ENCODE peak calls at places on chromosomes 5 and 9, in eight cellular contexts. E is A549, R is endothelial cell of umbilical vein, T is WTC11, W is H1, N is HepG2, P is SK-N-SH, Y is HCT116. J is an unnamed sample.

GRCh38 chr5:149406203-149406978 is 27.3 kb upstream of the IL17B start:
- DNase-seq in Y (no peak), W (no peak), T (peak), N (no peak), P (peak), E (no peak), R (no peak), J (peak)

GRCh38 chr9:117153021-117153420 is 261.8 kb downstream of the ASTN2 start:
- DNase-seq in Y (no peak), N (no peak), P (no peak), R (no peak), E (no peak), T (no peak), W (no peak), J (peak)

GRCh38 chr9:77276799-77277198 is 99.5 kb downstream of the VPS13A start:
- DNase-seq in R (no peak), Y (no peak), E (no peak), T (no peak), P (no peak), N (no peak), W (no peak), J (peak)

GRCh38 chr5:102249381-102249780 is 46.7 kb downstream of the SLCO4C1 start:
- DNase-seq in T (no peak), N (no peak), E (no peak), R (no peak), W (no peak), Y (no peak), P (no peak), J (no peak)

GRCh38 chr9:121556580-121556979 is 56.9 kb upstream of the GGTA1 start:
- DNase-seq in R (no peak), T (no peak), N (no peak), W (no peak), E (peak), Y (no peak), P (no peak), J (no peak)

GRCh38 chr5:95959964-95960801 is 1.5 kb downstream of the ELL2 start:
- DNase-seq in R (peak), W (no peak), N (no peak), Y (no peak), E (peak), P (peak), T (no peak), J (peak)

GRCh38 chr9:96222132-96222531 is 79.8 kb downstream of the HSD17B3 start:
- DNase-seq in N (no peak), R (no peak), T (peak), P (peak), W (no peak), Y (no peak), E (peak), J (peak)

GRCh38 chr5:98458726-98459125 is 314.7 kb upstream of the RGMB start:
- DNase-seq in Y (no peak), P (no peak), W (no peak), R (no peak), T (no peak), N (no peak), E (no peak), J (no peak)

GRCh38 chr5:168364151-168364661 is 72.8 kb downstream of the WWC1 start:
- DNase-seq in T (no peak), Y (peak), E (no peak), P (no peak), W (no peak), N (no peak), R (no peak), J (no peak)

GRCh38 chr5:93925321-93925720 is 183.9 kb upstream of the POU5F2 start:
- DNase-seq in N (no peak), R (peak), E (peak), P (no peak), W (no peak), T (no peak), Y (no peak), J (peak)

GRCh38 chr5:125699860-125700259 is 723.3 kb upstream of the GRAMD2B start:
- DNase-seq in R (no peak), E (no peak), W (no peak), Y (no peak), N (no peak), T (no peak), P (no peak), J (no peak)

GRCh38 chr5:78295035-78295961 is 800 bp upstream of the AP3B1 start:
- DNase-seq in T (peak), R (no peak), E (peak), Y (peak), W (peak), N (peak), P (peak), J (peak)

GRCh38 chr5:2627867-2628266 is 123.6 kb downstream of the IRX2 start:
- DNase-seq in Y (no peak), W (no peak), R (no peak), E (no peak), T (no peak), P (no peak), N (no peak), J (no peak)

GRCh38 chr5:180803181-180804128 is 849 bp upstream of the MGAT1 start:
- DNase-seq in R (peak), N (peak), T (peak), Y (no peak), W (no peak), E (no peak), P (peak), J (peak)

GRCh38 chr5:91687430-91687829 is 304.3 kb upstream of the ARRDC3 start:
- DNase-seq in W (no peak), N (no peak), E (no peak), P (no peak), R (no peak), Y (no peak), T (no peak), J (no peak)

GRCh38 chr5:110869927-110870326 is 131.1 kb downstream of the SLC25A46 start:
- DNase-seq in E (no peak), P (no peak), T (no peak), W (no peak), Y (no peak), R (no peak), N (no peak), J (no peak)

DNA sequence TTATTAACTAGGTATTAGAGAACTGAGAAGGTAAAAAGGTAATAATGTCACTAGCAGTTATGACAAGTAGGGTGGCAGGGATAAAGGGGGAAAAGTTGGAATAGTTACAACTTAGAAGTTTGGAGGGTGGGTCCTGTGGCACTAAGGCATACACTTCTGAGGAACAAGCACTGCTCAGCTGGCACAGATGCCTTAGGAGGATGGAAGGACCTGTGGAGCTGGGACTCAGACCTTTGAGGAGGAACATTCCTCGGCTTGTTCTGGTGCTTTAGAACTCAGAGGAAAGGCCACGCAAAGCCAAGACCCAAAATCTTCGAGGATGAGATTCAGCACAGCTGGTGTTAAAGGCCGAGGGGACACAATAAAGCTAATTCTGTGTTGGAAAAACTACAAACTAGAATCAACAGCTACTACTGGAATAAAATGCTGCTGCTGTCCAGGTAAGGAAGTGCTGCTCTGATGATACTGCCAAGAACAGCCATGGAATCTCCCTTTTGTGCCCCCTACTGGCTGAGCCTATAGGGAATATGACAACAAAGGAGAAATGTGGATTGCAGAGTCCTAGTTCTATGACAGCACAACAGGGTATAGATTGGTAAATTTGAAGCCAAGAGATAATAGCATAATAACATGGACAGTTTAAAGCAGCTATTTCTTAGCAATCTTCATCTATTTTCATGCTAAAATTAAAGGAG is 126.7 kb downstream of the SLC25A46 start:
- DNase-seq in N (peak), P (peak), R (peak), E (peak), Y (peak), T (peak), W (peak), J (peak)
- TF ChIP-seq CTCF in N (peak), P (peak), R (no peak), E (peak), Y (peak), T (peak), W (peak), J (peak)

GRCh38 chr9:37293664-37294524 is 128.6 kb upstream of the GRHPR start:
- DNase-seq in E (no peak), T (no peak), P (peak), N (no peak), R (peak), Y (no peak), W (no peak), J (peak)
- TF ChIP-seq MAX in E (no peak), T (no peak), P (no peak), N (no peak), R (no peak), Y (no peak), W (no peak), J (no peak)

GRCh38 chr5:171485668-171486067 is 66.2 kb downstream of the FGF18 start:
- DNase-seq in E (no peak), P (no peak), N (no peak), R (no peak), Y (no peak), W (no peak), T (no peak), J (no peak)
- TF ChIP-seq CTCF in E (no peak), P (no peak), N (no peak), R (no peak), Y (no peak), W (peak), T (no peak), J (no peak)

GRCh38 chr9:21252727-21253547 is 13.1 kb upstream of the IFNA14 start:
- DNase-seq in W (no peak), T (peak), N (peak), E (peak), R (peak), Y (peak), P (peak), J (peak)
- TF ChIP-seq MAX in W (no peak), T (no peak), N (no peak), E (no peak), R (no peak), Y (peak), P (no peak), J (peak)

GRCh38 chr5:71778678-71779276 is 59.7 kb downstream of the CARTPT start:
- DNase-seq in T (no peak), R (no peak), E (peak), Y (peak), P (peak), W (no peak), N (peak), J (peak)
- TF ChIP-seq CTCF in T (no peak), R (no peak), E (peak), Y (peak), P (peak), W (peak), N (peak), J (peak)

DNA sequence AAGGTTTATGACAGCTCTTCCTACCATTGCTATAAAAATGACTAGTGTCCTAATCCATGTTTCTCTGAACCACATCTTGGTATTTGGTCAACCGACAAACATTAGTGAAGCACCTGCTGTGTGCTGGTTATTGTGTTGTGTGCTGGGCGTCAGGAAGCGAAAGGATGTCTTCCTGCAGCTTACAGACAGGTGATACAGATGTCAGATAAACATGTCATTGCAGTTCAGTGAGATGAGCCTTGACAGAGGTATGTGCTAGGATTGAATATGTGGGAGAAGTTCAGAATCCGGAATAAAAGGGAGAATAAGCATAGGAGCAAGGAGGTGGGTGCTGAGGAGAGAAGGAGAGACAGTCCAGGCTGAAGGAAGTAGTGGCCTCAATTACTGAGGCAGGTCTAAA is 20.3 kb upstream of the CTNNA1 start:
- DNase-seq in W (no peak), P (no peak), Y (no peak), T (no peak), E (no peak), R (no peak), N (no peak), J (no peak)
- TF ChIP-seq MAX in W (no peak), P (no peak), Y (no peak), T (no peak), E (no peak), R (no peak), N (no peak), J (no peak)

GRCh38 chr9:31140316-31140715 is 1244.1 kb upstream of the ACO1 start:
- DNase-seq in R (no peak), E (peak), N (peak), T (no peak), P (peak), Y (peak), W (no peak), J (peak)
- TF ChIP-seq CTCF in R (no peak), E (peak), N (peak), T (peak), P (peak), Y (peak), W (peak), J (peak)